ENCODE peak calls at places on chromosomes 6 and 20, in four cellular contexts. Y is DMS153, N is EL, W is EH. H is an unnamed sample.

GRCh38 chr6:152637422-152638047 is 373 bp upstream of the SYNE1 start:
- DNase-seq in Y (no peak), W (peak), N (no peak), H (no peak)

GRCh38 chr6:34487536-34487935 is 21.7 kb downstream of the PACSIN1 start:
- DNase-seq in Y (no peak), W (no peak), N (no peak), H (no peak)

GRCh38 chr6:170233304-170234205 is 57.3 kb downstream of the DLL1 start:
- DNase-seq in N (no peak), W (no peak), Y (peak), H (no peak)

GRCh38 chr20:13395232-13395631 is 174.2 kb downstream of the ISM1 start:
- DNase-seq in W (peak), N (no peak), Y (no peak), H (no peak)

GRCh38 chr20:12627485-12627884 is 381.3 kb upstream of the SPTLC3 start:
- DNase-seq in Y (no peak), W (no peak), N (no peak), H (no peak)

GRCh38 chr6:68958327-68958726 is 323.2 kb downstream of the ADGRB3 start:
- DNase-seq in N (no peak), W (no peak), Y (no peak), H (no peak)

GRCh38 chr6:4055420-4056041 is 23.4 kb downstream of the FAM217A start:
- DNase-seq in Y (no peak), N (peak), W (peak), H (peak)

GRCh38 chr6:150632785-150633465 is 33.2 kb downstream of the PLEKHG1 start:
- DNase-seq in N (no peak), W (no peak), Y (no peak), H (no peak)

GRCh38 chr6:51959744-51960383 is 127.5 kb downstream of the PKHD1 start:
- DNase-seq in Y (peak), W (peak), N (peak), H (peak)